ENCODE peak calls at places on chromosomes 2 and 18, in nine cellular contexts. K is WERI-Rb-1; O is OCI-LY7; L is cardiac fibroblast; C is astrocyte of the spinal cord; D is adrenal gland; T is brain microvascular endothelial cell; G is IMR-90; I is CD8-positive, alpha-beta memory T cell. J is an unnamed sample.
A peak's percentile ranks its signal among the peaks of the same experiment; 100 is the strongest.

GRCh38 chr2:2046497-2046896 is 284.6 kb downstream of the MYT1L start:
- DNase-seq in D (no peak), C (no peak), K (no peak), G (no peak), T (no peak), O (no peak), L (no peak), I (no peak), J (no peak)

GRCh38 chr2:222919841-222920609 is 59.2 kb downstream of the ACSL3 start:
- DNase-seq in I (no peak), K (no peak), D (no peak), O (no peak), C (peak; percentile 93), G (peak; percentile 96), L (peak; percentile 75), T (peak; percentile 88), J (no peak)

GRCh38 chr2:137316075-137316474 is 550.7 kb downstream of the THSD7B start:
- DNase-seq in D (no peak), G (no peak), T (no peak), K (no peak), L (no peak), I (no peak), O (no peak), C (no peak), J (no peak)

GRCh38 chr2:126978333-126978732 is 79.6 kb downstream of the TEX51 start:
- DNase-seq in O (no peak), D (no peak), L (no peak), G (no peak), K (no peak), T (no peak), I (no peak), C (no peak), J (no peak)

GRCh38 chr2:207352978-207353377 is 176.8 kb upstream of the CREB1 start:
- DNase-seq in C (no peak), L (no peak), D (no peak), T (no peak), G (peak; percentile 20), K (peak; percentile 40), O (peak; percentile 15), I (no peak), J (peak; percentile 41)

GRCh38 chr2:148524519-148524919 is 120.0 kb upstream of the EPC2 start:
- DNase-seq in I (peak; percentile 76), G (no peak), L (no peak), T (no peak), D (no peak), K (no peak), C (no peak), O (no peak), J (peak; percentile 93)

GRCh38 chr2:171447675-171448074 is 13.6 kb downstream of the DCAF17 start:
- DNase-seq in G (no peak), T (no peak), K (no peak), I (no peak), O (no peak), L (no peak), D (no peak), C (no peak), J (no peak)

GRCh38 chr2:46386763-46387162 is 89.6 kb downstream of the EPAS1 start:
- DNase-seq in T (no peak), D (no peak), G (no peak), I (no peak), O (no peak), L (no peak), K (no peak), C (no peak), J (no peak)

GRCh38 chr2:52821631-52822030 is 946.0 kb upstream of the CHAC2 start:
- DNase-seq in C (no peak), O (no peak), G (peak; percentile 3), D (no peak), I (no peak), L (peak; percentile 5), K (peak; percentile 12), T (no peak), J (no peak)

GRCh38 chr2:39583781-39584180 is 81.9 kb upstream of the TMEM178A start:
- DNase-seq in K (no peak), I (no peak), L (no peak), C (no peak), O (no peak), T (peak; percentile 27), D (no peak), G (no peak), J (no peak)

GRCh38 chr18:55100817-55101457 is 141.7 kb upstream of the CCDC68 start:
- DNase-seq in G (peak; percentile 54), T (peak; percentile 31), C (peak; percentile 56), I (no peak), O (no peak), K (no peak), L (peak; percentile 37), D (no peak), J (no peak)

GRCh38 chr2:140734992-140735391 is 1395.8 kb downstream of the LRP1B start:
- DNase-seq in O (no peak), K (no peak), T (no peak), I (no peak), L (no peak), G (no peak), C (no peak), D (no peak), J (no peak)

GRCh38 chr2:143684731-143685364 is 555.6 kb downstream of the ARHGAP15 start:
- DNase-seq in I (no peak), K (peak; percentile 68), T (no peak), L (no peak), D (no peak), O (no peak), G (no peak), C (no peak), J (no peak)

GRCh38 chr18:35345460-35345921 is 1.3 kb upstream of the ZNF24 start:
- DNase-seq in O (peak; percentile 53), I (no peak), D (peak; percentile 56), C (no peak), L (peak; percentile 66), G (no peak), K (no peak), T (no peak), J (no peak)

GRCh38 chr2:215421859-215422461 is 13.9 kb downstream of the FN1 start:
- DNase-seq in C (peak; percentile 53), L (peak; percentile 73), D (no peak), T (peak; percentile 47), K (no peak), I (no peak), O (no peak), G (no peak), J (no peak)

GRCh38 chr2:222485367-222486211 is 61.2 kb downstream of the SGPP2 start:
- DNase-seq in K (no peak), G (no peak), L (no peak), I (no peak), D (peak; percentile 29), T (no peak), O (no peak), C (no peak), J (no peak)

GRCh38 chr2:147076634-147077033 is 768.2 kb upstream of the ACVR2A start:
- DNase-seq in L (peak; percentile 44), K (no peak), I (no peak), D (no peak), T (peak; percentile 60), O (no peak), G (peak; percentile 35), C (peak; percentile 56), J (no peak)

GRCh38 chr2:132909427-132909826 is 239.4 kb upstream of the LYPD1 start:
- DNase-seq in I (no peak), L (no peak), T (peak; percentile 7), D (no peak), K (no peak), O (no peak), G (peak; percentile 68), C (peak; percentile 10), J (no peak)

GRCh38 chr2:62467475-62468321 is 38.3 kb downstream of the TMEM17 start:
- DNase-seq in G (no peak), C (peak; percentile 81), D (no peak), L (peak; percentile 62), T (no peak), O (no peak), K (no peak), I (no peak), J (peak; percentile 7)

DNA sequence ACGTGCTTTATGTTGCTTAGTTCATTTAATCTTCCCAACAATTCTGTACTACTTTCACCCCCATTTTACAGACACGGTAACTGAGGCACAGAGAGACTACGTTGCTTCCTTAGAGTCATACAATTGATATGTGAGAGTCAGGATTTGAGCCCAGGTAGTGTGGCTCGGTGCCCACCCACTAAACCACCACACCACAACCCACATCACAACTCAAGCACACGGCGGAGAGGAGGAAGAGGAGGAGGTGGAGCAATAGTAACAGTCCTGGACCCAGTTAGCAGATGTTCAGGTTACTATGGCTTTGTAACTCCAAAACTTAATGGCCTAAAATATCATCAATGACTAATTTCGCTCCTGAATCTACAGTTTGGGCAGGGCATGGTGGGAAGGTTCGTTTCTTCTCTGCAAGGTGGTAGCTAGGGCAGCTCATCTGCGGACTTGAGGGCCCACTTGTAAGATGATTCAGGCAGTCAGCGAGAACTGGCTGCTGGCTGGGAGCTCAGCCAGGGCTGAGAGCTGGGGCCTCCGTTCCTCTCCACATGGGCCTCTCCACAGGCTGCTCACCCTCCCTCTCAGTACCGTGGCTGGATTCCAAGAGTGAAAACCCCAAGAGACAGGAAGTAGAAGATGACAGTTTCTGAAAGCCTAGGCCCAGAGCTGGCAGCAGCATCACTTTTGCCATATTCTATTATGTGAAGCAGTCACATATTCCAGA is 167.1 kb downstream of the ZFP36L2 start:
- DNase-seq in L (peak; percentile 97), K (no peak), C (peak; percentile 98), T (peak; percentile 90), G (peak; percentile 98), D (peak; percentile 91), O (no peak), I (peak; percentile 58), J (peak; percentile 90)
- H3K4me3 ChIP-seq in L (no peak overlapping the region), K (no peak overlapping the region), C (no peak overlapping the region), T (no peak overlapping the region), G (no peak overlapping the region), D (no peak overlapping the region), O (no peak overlapping the region), I (no peak overlapping the region), J (peak overlapping the region; percentile 28)

GRCh38 chr2:84904151-84904550 is 1.3 kb upstream of the TMSB10 start:
- DNase-seq in I (no peak), T (no peak), L (no peak), C (no peak), G (no peak), K (no peak), D (no peak), O (no peak), J (no peak)
- H3K4me3 ChIP-seq in I (peak overlapping the region; percentile 54), T (no peak overlapping the region), L (peak overlapping the region; percentile 94), C (peak overlapping the region; percentile 86), G (no peak overlapping the region), K (no peak overlapping the region), D (peak overlapping the region; percentile 97), O (no peak overlapping the region), J (no peak overlapping the region)

DNA sequence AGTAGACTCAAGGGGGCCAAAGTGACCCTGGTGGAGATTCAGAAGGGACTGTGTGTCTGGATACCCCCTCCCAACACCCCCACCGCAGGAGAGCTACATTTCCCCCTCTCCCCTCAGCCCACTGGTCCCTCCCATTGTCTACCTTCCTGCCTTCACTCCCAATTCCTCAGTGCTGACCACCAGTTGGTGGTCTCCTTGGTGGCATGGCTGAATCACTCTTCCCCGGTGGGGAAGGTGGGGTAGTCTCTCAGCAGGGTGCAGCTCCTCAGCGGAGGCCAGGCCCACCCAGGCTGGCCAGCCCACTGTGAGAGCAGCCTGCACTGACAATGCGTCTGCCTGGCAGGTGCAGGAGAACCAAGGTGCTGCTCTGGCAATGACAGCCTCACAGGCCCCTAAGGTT is 62.5 kb upstream of the PAX8 start:
- DNase-seq in K (no peak), G (no peak), L (no peak), I (no peak), C (no peak), O (no peak), T (no peak), D (no peak), J (no peak)
- H3K4me3 ChIP-seq in K (no peak overlapping the region), G (no peak overlapping the region), L (no peak overlapping the region), I (no peak overlapping the region), C (no peak overlapping the region), O (no peak overlapping the region), T (no peak overlapping the region), D (no peak overlapping the region), J (no peak overlapping the region)

GRCh38 chr2:174603280-174603679 is 5.7 kb upstream of the WIPF1 start:
- DNase-seq in O (peak; percentile 74), G (peak; percentile 67), K (peak; percentile 42), L (peak; percentile 80), I (peak; percentile 58), T (peak; percentile 60), D (peak; percentile 70), C (peak; percentile 58), J (no peak)
- H3K4me3 ChIP-seq in O (no peak overlapping the region), G (no peak overlapping the region), K (no peak overlapping the region), L (no peak overlapping the region), I (no peak overlapping the region), T (no peak overlapping the region), D (no peak overlapping the region), C (no peak overlapping the region), J (no peak overlapping the region)